ENCODE peak calls at places on chromosomes 1 and 21, in five cellular contexts. One of them, this sample, is unnamed.

GRCh38 chr1:16921391-16922185 is at the start of gene CROCC:
- DNase-seq in small intestine: no peak
- DNase-seq in stomach: no peak
- DNase-seq in Panc1: no peak
- DNase-seq in brain microvascular endothelial cell: peak
- DNase-seq in this sample: peak

GRCh38 chr21:37292946-37293345 is 25.8 kb upstream of the VPS26C start:
- DNase-seq in brain microvascular endothelial cell: peak
- DNase-seq in small intestine: no peak
- DNase-seq in stomach: no peak
- DNase-seq in Panc1: no peak
- DNase-seq in this sample: no peak

GRCh38 chr1:93140106-93140505 is 40.1 kb downstream of the TMED5 start:
- DNase-seq in brain microvascular endothelial cell: peak
- DNase-seq in small intestine: no peak
- DNase-seq in stomach: no peak
- DNase-seq in Panc1: no peak
- DNase-seq in this sample: no peak

GRCh38 chr1:167734841-167735240 is 13.1 kb downstream of the MPZL1 start:
- DNase-seq in brain microvascular endothelial cell: no peak
- DNase-seq in stomach: no peak
- DNase-seq in Panc1: no peak
- DNase-seq in small intestine: no peak
- DNase-seq in this sample: no peak

GRCh38 chr1:30668026-30668425 is 55.4 kb downstream of the MATN1 start:
- DNase-seq in brain microvascular endothelial cell: no peak
- DNase-seq in small intestine: peak
- DNase-seq in stomach: peak
- DNase-seq in Panc1: no peak
- DNase-seq in this sample: no peak

GRCh38 chr1:201218409-201218808 is 27.8 kb downstream of the IGFN1 start:
- DNase-seq in small intestine: no peak
- DNase-seq in Panc1: no peak
- DNase-seq in brain microvascular endothelial cell: no peak
- DNase-seq in stomach: no peak
- DNase-seq in this sample: no peak

GRCh38 chr1:77888429-77889239 is at the start of gene NEXN:
- DNase-seq in Panc1: no peak
- DNase-seq in brain microvascular endothelial cell: peak
- DNase-seq in stomach: peak
- DNase-seq in small intestine: peak
- DNase-seq in this sample: peak

GRCh38 chr1:230807029-230807428 is 59.8 kb downstream of the CAPN9 start:
- DNase-seq in Panc1: no peak
- DNase-seq in brain microvascular endothelial cell: no peak
- DNase-seq in small intestine: no peak
- DNase-seq in stomach: no peak
- DNase-seq in this sample: no peak

GRCh38 chr1:207007352-207008033 is 25.1 kb downstream of the C1orf116 start:
- DNase-seq in small intestine: peak
- DNase-seq in stomach: peak
- DNase-seq in brain microvascular endothelial cell: peak
- DNase-seq in Panc1: no peak
- DNase-seq in this sample: peak

GRCh38 chr1:2091611-2092604 is 41.7 kb downstream of the PRKCZ start:
- DNase-seq in stomach: peak
- DNase-seq in small intestine: peak
- DNase-seq in Panc1: no peak
- DNase-seq in brain microvascular endothelial cell: peak
- DNase-seq in this sample: no peak

GRCh38 chr1:216119600-216119999 is 303.6 kb downstream of the USH2A start:
- DNase-seq in Panc1: no peak
- DNase-seq in brain microvascular endothelial cell: peak
- DNase-seq in stomach: no peak
- DNase-seq in small intestine: peak
- DNase-seq in this sample: peak

GRCh38 chr1:151710187-151710586 is 6.4 kb downstream of the CELF3 start:
- DNase-seq in small intestine: no peak
- DNase-seq in Panc1: no peak
- DNase-seq in stomach: no peak
- DNase-seq in brain microvascular endothelial cell: peak
- DNase-seq in this sample: no peak

GRCh38 chr1:159877695-159878444 is 15.4 kb upstream of the VSIG8 start:
- DNase-seq in brain microvascular endothelial cell: no peak
- DNase-seq in Panc1: no peak
- DNase-seq in stomach: peak
- DNase-seq in small intestine: no peak
- DNase-seq in this sample: no peak

GRCh38 chr1:26337625-26338024 is 16.3 kb downstream of the CRYBG2 start:
- DNase-seq in stomach: no peak
- DNase-seq in small intestine: no peak
- DNase-seq in brain microvascular endothelial cell: no peak
- DNase-seq in Panc1: no peak
- DNase-seq in this sample: no peak

GRCh38 chr1:182185822-182186756 is 124.6 kb upstream of the ZNF648 start:
- DNase-seq in brain microvascular endothelial cell: peak
- DNase-seq in small intestine: no peak
- DNase-seq in stomach: no peak
- DNase-seq in Panc1: peak
- DNase-seq in this sample: peak

GRCh38 chr1:2528966-2529750 is 905 bp downstream of the HES5 start:
- DNase-seq in brain microvascular endothelial cell: no peak
- DNase-seq in small intestine: no peak
- DNase-seq in stomach: no peak
- DNase-seq in Panc1: no peak
- DNase-seq in this sample: no peak

GRCh38 chr21:44463716-44464115 is 8.4 kb downstream of the LRRC3 start:
- DNase-seq in small intestine: no peak
- DNase-seq in brain microvascular endothelial cell: no peak
- DNase-seq in Panc1: no peak
- DNase-seq in stomach: no peak
- DNase-seq in this sample: no peak

GRCh38 chr21:43775190-43775589 is 918 bp downstream of the CSTB start:
- DNase-seq in Panc1: no peak
- DNase-seq in brain microvascular endothelial cell: no peak
- DNase-seq in stomach: no peak
- DNase-seq in small intestine: no peak
- DNase-seq in this sample: no peak

GRCh38 chr1:8858112-8858668 is 20.3 kb downstream of the ENO1 start:
- DNase-seq in brain microvascular endothelial cell: peak
- DNase-seq in Panc1: no peak
- DNase-seq in stomach: peak
- DNase-seq in small intestine: no peak
- DNase-seq in this sample: no peak

GRCh38 chr1:20178634-20179368 is 7.1 kb upstream of the UBXN10 start:
- DNase-seq in small intestine: no peak
- DNase-seq in Panc1: no peak
- DNase-seq in brain microvascular endothelial cell: no peak
- DNase-seq in stomach: no peak
- DNase-seq in this sample: no peak

GRCh38 chr21:23534833-23535232 is 2072.4 kb downstream of the MRPL39 start:
- DNase-seq in stomach: no peak
- DNase-seq in small intestine: no peak
- DNase-seq in brain microvascular endothelial cell: no peak
- DNase-seq in Panc1: no peak
- DNase-seq in this sample: no peak

DNA sequence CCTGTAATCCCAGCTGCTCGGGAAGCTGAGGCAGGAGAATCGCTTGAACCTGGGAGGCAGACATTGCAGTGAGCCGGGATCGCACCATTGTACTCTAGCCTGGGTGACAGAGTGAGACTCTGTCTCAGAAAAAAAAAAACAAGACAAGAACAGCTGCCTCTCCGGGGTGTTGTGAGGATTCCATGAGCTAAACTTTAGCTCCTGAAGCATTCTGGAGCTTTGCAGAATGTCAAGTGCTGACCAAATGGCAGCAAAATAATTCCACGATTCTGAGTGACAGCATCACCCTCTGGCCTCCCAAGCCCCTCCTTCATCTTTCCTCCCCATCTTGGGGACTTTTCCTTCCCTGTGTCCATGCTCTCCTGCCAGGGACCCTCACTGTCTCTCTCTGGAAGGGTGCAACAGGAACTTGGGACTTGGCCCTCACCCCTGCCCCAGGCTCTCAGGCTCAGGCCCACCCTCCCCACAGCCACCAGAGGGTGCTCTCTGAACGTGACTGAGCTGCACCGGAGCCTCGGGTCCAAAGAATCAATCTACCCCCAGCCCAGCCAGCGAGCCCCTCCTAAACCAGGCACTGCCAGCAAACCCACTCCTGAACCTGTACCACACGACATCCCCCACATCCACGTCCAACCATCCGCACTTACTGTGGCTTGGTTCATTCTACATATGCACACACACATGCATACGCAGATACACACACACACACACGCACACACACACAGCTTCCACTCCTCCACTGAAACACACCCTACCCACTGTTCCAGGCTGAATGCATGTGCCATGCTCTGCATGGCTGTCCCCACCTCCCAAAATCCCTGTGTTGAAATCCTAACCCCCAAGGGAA is 45.7 kb downstream of the ACOT7 start:
- DNase-seq in stomach: peak
- DNase-seq in brain microvascular endothelial cell: no peak
- DNase-seq in Panc1: peak
- DNase-seq in small intestine: peak
- DNase-seq in this sample: no peak
- H3K4me3 ChIP-seq in stomach: no peak
- H3K4me3 ChIP-seq in brain microvascular endothelial cell: no peak
- H3K4me3 ChIP-seq in Panc1: no peak
- H3K4me3 ChIP-seq in small intestine: no peak
- H3K4me3 ChIP-seq in this sample: no peak

DNA sequence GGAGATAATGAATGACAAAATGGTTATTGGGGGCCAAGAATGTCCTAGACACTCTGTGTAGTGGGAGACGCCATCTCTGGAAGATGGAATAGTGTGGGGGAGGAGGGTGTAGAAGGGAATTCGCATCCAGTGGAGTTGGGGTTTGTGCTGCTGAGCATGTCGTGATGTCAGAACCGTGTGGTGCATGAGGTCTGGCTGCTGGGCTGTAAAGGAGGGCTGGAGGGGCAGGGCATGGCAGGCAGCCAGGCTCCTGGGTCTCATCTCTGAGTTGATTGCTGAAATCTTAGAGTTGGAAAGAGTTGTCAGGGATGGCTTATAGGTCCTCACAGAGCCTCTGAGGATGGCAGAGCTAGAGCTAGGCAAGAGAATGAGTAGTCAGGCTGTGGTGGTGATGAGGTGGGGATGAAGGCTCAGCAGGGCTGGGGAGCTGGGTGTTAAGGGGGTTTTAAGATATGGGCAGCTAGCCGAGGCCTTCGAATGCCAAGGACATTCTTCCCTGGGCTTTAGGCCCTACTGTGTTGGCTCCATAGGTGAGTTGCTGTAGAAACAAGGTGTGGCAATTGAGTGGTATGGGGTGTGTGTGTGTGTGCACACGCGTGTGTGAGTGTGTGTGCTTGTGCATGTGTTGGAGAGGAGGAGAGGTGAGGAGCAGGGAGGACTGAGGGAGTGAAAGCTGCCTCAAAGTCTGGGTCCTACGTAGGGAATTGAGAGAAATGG is 1.9 kb downstream of the PPFIA4 start:
- DNase-seq in small intestine: no peak
- DNase-seq in brain microvascular endothelial cell: no peak
- DNase-seq in stomach: no peak
- DNase-seq in Panc1: no peak
- DNase-seq in this sample: no peak
- H3K4me3 ChIP-seq in small intestine: no peak
- H3K4me3 ChIP-seq in brain microvascular endothelial cell: no peak
- H3K4me3 ChIP-seq in stomach: no peak
- H3K4me3 ChIP-seq in Panc1: no peak
- H3K4me3 ChIP-seq in this sample: no peak

GRCh38 chr1:203273206-203273868 is 32.0 kb upstream of the BTG2 start:
- DNase-seq in brain microvascular endothelial cell: peak
- DNase-seq in small intestine: peak
- DNase-seq in stomach: peak
- DNase-seq in Panc1: peak
- DNase-seq in this sample: peak

GRCh38 chr1:203272633-203273205 is 32.6 kb upstream of the BTG2 start:
- DNase-seq in brain microvascular endothelial cell: no peak
- DNase-seq in stomach: no peak
- DNase-seq in small intestine: no peak
- DNase-seq in Panc1: no peak
- DNase-seq in this sample: no peak

GRCh38 chr1:203275656-203276272 is 29.6 kb upstream of the BTG2 start:
- DNase-seq in small intestine: no peak
- DNase-seq in stomach: no peak
- DNase-seq in brain microvascular endothelial cell: no peak
- DNase-seq in Panc1: no peak
- DNase-seq in this sample: no peak

GRCh38 chr1:203274603-203275381 is 30.5 kb upstream of the BTG2 start:
- DNase-seq in Panc1: no peak
- DNase-seq in brain microvascular endothelial cell: no peak
- DNase-seq in stomach: no peak
- DNase-seq in small intestine: no peak
- DNase-seq in this sample: no peak

DNA sequence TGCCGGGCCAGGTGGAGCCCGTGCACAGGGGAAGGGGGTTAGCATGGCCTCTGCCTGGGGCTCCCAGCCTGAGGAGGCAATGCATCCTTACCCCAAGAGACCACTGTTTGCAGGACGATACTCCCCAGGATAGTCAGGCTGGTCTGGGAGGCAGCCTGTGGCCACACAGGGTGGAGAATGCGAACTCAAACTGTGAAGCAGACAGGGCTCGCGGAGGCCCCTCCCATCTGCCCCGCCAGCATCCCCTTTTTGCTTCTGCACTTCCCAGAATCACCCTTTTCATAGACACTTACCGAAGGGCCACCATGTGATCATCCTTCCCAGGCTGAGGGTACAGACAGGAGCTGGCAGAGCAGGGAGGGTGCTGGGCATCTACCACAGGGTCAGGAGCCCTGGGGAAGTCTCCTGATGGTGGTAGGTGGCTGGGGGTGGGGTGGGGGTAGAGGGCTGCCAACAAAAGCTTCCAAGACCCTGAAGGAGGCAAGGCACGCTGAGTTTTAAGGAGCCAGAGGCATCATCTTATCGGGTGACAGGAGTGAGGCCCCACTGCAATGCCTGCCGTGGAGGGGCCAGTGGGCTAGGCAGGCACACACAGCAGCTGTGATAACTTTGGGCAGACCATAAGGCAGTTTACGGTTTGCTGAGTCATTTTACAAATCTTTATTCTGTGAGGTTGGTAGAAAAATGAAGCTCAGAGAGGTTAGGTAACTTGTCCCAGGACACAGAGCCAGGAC is 31.3 kb upstream of the BTG2 start:
- DNase-seq in brain microvascular endothelial cell: no peak
- DNase-seq in Panc1: no peak
- DNase-seq in stomach: peak
- DNase-seq in small intestine: no peak
- DNase-seq in this sample: no peak
- H3K4me3 ChIP-seq in brain microvascular endothelial cell: no peak
- H3K4me3 ChIP-seq in Panc1: no peak
- H3K4me3 ChIP-seq in stomach: peak
- H3K4me3 ChIP-seq in small intestine: no peak
- H3K4me3 ChIP-seq in this sample: no peak

DNA sequence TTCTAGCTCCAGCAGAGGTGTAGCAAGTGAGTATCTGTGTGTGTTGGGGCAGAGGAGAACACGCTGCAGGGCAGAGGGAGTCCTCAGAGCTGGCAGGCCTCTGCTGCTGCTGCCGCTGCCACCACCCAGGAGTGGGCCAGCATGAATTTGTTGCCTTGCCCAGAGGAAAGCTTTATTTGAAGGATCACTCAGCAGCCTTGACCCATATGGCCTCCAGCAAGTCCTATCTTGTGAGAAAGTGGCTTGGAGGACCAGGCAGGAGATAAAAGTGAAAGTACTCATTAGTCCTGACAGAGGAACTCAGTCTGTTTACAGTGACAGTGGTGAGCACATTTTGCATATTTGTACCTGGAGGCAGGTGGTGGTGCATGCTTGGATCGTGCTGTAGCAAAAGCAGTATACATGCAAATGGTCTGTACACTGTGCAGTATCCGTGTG is 3.1 kb downstream of the TRAF5 start:
- DNase-seq in stomach: no peak
- DNase-seq in brain microvascular endothelial cell: no peak
- DNase-seq in small intestine: peak
- DNase-seq in Panc1: no peak
- DNase-seq in this sample: no peak
- H3K4me3 ChIP-seq in stomach: no peak
- H3K4me3 ChIP-seq in brain microvascular endothelial cell: no peak
- H3K4me3 ChIP-seq in small intestine: no peak
- H3K4me3 ChIP-seq in Panc1: no peak
- H3K4me3 ChIP-seq in this sample: no peak

This sample was measured in retinal pigment epithelial cell.